ENCODE peak calls at places on chromosomes 1 and 21, in six cellular contexts. E is effector memory CD8-positive, alpha-beta T cell; D is C1 segment of cervical spinal cord; Q is BJ; Z is mesendoderm; T is central memory CD8-positive, alpha-beta T cell. N is an unnamed sample.

GRCh38 chr1:57874426-57874825 is 450.6 kb upstream of the DAB1 start:
- DNase-seq in E (no peak), D (no peak), Q (no peak), Z (no peak), T (no peak), N (no peak)

GRCh38 chr1:204288061-204288588 is 71.6 kb downstream of the PLEKHA6 start:
- DNase-seq in E (no peak), D (no peak), Q (no peak), Z (peak; percentile 88), T (no peak), N (no peak)

GRCh38 chr1:75430526-75430925 is 180.4 kb downstream of the SLC44A5 start:
- DNase-seq in E (no peak), D (no peak), Q (no peak), Z (peak; percentile 69), T (no peak), N (no peak)

GRCh38 chr21:37568415-37568814 is 201.8 kb downstream of the DYRK1A start:
- DNase-seq in E (no peak), D (no peak), Q (no peak), Z (no peak), T (no peak), N (no peak)

GRCh38 chr1:3899776-3900149 is 309 bp downstream of the C1orf174 start:
- DNase-seq in E (no peak), D (no peak), Q (no peak), Z (no peak), T (peak; percentile 30), N (no peak)

GRCh38 chr1:24562625-24563024 is 6.7 kb downstream of the NCMAP start:
- DNase-seq in E (no peak), D (no peak), Q (no peak), Z (no peak), T (no peak), N (no peak)

GRCh38 chr1:22447581-22448215 is 4.0 kb upstream of the ZBTB40 start:
- DNase-seq in E (no peak), D (no peak), Q (peak; percentile 73), Z (peak; percentile 50), T (no peak), N (no peak)

GRCh38 chr1:175373786-175374623 is 181.4 kb upstream of the KIAA0040 start:
- DNase-seq in E (no peak), D (no peak), Q (no peak), Z (peak; percentile 65), T (no peak), N (no peak)

GRCh38 chr1:227299688-227300087 is 18.6 kb downstream of the CDC42BPA start:
- DNase-seq in E (no peak), D (no peak), Q (no peak), Z (no peak), T (no peak), N (no peak)

GRCh38 chr1:207752456-207753132 is 740 bp downstream of the CD46 start:
- DNase-seq in E (no peak), D (peak; percentile 29), Q (no peak), Z (peak; percentile 33), T (no peak), N (peak; percentile 22)

GRCh38 chr1:32907435-32907834 is 6.2 kb upstream of the TMEM54 start:
- DNase-seq in E (no peak), D (no peak), Q (no peak), Z (no peak), T (no peak), N (no peak)

GRCh38 chr1:40840526-40841323 is 21.4 kb downstream of the CITED4 start:
- DNase-seq in E (no peak), D (no peak), Q (no peak), Z (no peak), T (no peak), N (no peak)

GRCh38 chr1:52523376-52523775 is 29.5 kb downstream of the TUT4 start:
- DNase-seq in E (no peak), D (no peak), Q (no peak), Z (no peak), T (no peak), N (no peak)

GRCh38 chr1:4634793-4635406 is 19.5 kb upstream of the AJAP1 start:
- DNase-seq in E (no peak), D (no peak), Q (no peak), Z (no peak), T (no peak), N (no peak)